ENCODE peak calls at places on chromosomes 16 and 17, in four cellular contexts. G is HCT116, O is endothelial cell of umbilical vein, I is IMR-90. Y is an unnamed sample.

GRCh38 chr17:17401271-17401781 is 75.5 kb upstream of the MED9 start:
- DNase-seq in G (peak), O (no peak), I (no peak), Y (peak)

GRCh38 chr16:635573-636205 is 416 bp downstream of the METTL26 start:
- DNase-seq in G (no peak), O (no peak), I (no peak), Y (no peak)

GRCh38 chr16:80123189-80123588 is 417.6 kb upstream of the DYNLRB2 start:
- DNase-seq in G (no peak), O (no peak), I (no peak), Y (peak)

GRCh38 chr17:77354420-77354720 is 213.6 kb downstream of the SEC14L1 start:
- DNase-seq in G (no peak), O (no peak), I (no peak), Y (no peak)

GRCh38 chr17:43661699-43662431 is at the start of gene MEOX1:
- DNase-seq in G (no peak), O (no peak), I (peak), Y (peak)

GRCh38 chr17:3916013-3916696 is at the start of gene P2RX1:
- DNase-seq in G (no peak), O (no peak), I (no peak), Y (no peak)

GRCh38 chr17:58330544-58330996 is 2.0 kb upstream of the TSPOAP1 start:
- DNase-seq in G (no peak), O (no peak), I (no peak), Y (no peak)

GRCh38 chr16:83887564-83887963 is 11.4 kb upstream of the MLYCD start:
- DNase-seq in G (no peak), O (no peak), I (no peak), Y (peak)

GRCh38 chr16:67166035-67166882 is 1.7 kb downstream of the HSF4 start:
- DNase-seq in G (no peak), O (no peak), I (no peak), Y (no peak)

GRCh38 chr16:31206776-31207175 is 4.2 kb upstream of the PYCARD start:
- DNase-seq in G (no peak), O (no peak), I (no peak), Y (no peak)

GRCh38 chr16:27690604-27691003 is 140.7 kb downstream of the KATNIP start:
- DNase-seq in G (peak), O (peak), I (peak), Y (peak)

GRCh38 chr17:77834170-77835115 is 124.1 kb upstream of the TNRC6C start:
- DNase-seq in G (peak), O (peak), I (peak), Y (peak)

GRCh38 chr16:14015017-14015416 is 56.1 kb upstream of the MRTFB start:
- DNase-seq in G (no peak), O (no peak), I (peak), Y (peak)

GRCh38 chr16:50152807-50153647 is at the start of gene TENT4B:
- DNase-seq in G (peak), O (peak), I (peak), Y (peak)

GRCh38 chr17:7295230-7296180 is 1.1 kb upstream of the YBX2 start:
- DNase-seq in G (no peak), O (no peak), I (no peak), Y (no peak)

GRCh38 chr17:42290577-42290976 is 2.3 kb downstream of the STAT5A start:
- DNase-seq in G (no peak), O (no peak), I (no peak), Y (no peak)

GRCh38 chr16:12390644-12391043 is 413.0 kb downstream of the CPPED1 start:
- DNase-seq in G (no peak), O (no peak), I (peak), Y (peak)

GRCh38 chr17:17951524-17951923 is 20.7 kb downstream of the TOM1L2 start:
- DNase-seq in G (no peak), O (no peak), I (no peak), Y (no peak)

GRCh38 chr17:57862990-57863667 is 13.3 kb upstream of the MRPS23 start:
- DNase-seq in G (no peak), O (no peak), I (no peak), Y (no peak)

GRCh38 chr16:18842565-18842964 is 41.2 kb upstream of the ARL6IP1 start:
- DNase-seq in G (no peak), O (no peak), I (no peak), Y (no peak)

GRCh38 chr16:46889942-46890300 is 5.8 kb downstream of the GPT2 start:
- DNase-seq in G (no peak), O (no peak), I (no peak), Y (no peak)

GRCh38 chr17:81058263-81058871 is 23.4 kb downstream of the BAIAP2 start:
- DNase-seq in G (no peak), O (no peak), I (no peak), Y (no peak)

GRCh38 chr17:18968945-18969887 is 17.3 kb downstream of the SLC5A10 start:
- DNase-seq in G (no peak), O (peak), I (no peak), Y (peak)

GRCh38 chr16:79834720-79835119 is 234.2 kb upstream of the MAF start:
- DNase-seq in G (no peak), O (no peak), I (no peak), Y (no peak)

GRCh38 chr17:27485125-27485524 is 28.9 kb downstream of the KSR1 start:
- DNase-seq in G (no peak), O (no peak), I (no peak), Y (no peak)

GRCh38 chr17:55174133-55174532 is 90.6 kb upstream of the HLF start:
- DNase-seq in G (no peak), O (no peak), I (no peak), Y (no peak)

GRCh38 chr17:72618018-72618509 is 474.4 kb downstream of the SLC39A11 start:
- DNase-seq in G (peak), O (no peak), I (no peak), Y (no peak)

GRCh38 chr16:637081-638018 is 1.2 kb upstream of the METTL26 start:
- DNase-seq in G (no peak), O (no peak), I (peak), Y (peak)

GRCh38 chr17:9200197-9200662 is 178.9 kb downstream of the NTN1 start:
- DNase-seq in G (no peak), O (no peak), I (no peak), Y (no peak)

GRCh38 chr16:1244881-1245280 is 4.4 kb downstream of the TPSAB1 start:
- DNase-seq in G (no peak), O (no peak), I (no peak), Y (no peak)

GRCh38 chr16:66263973-66264310 is 102.5 kb upstream of the CDH5 start:
- DNase-seq in G (no peak), O (no peak), I (no peak), Y (no peak)

GRCh38 chr16:14539156-14539555 is 90.9 kb downstream of the PARN start:
- DNase-seq in G (no peak), O (no peak), I (no peak), Y (no peak)

DNA sequence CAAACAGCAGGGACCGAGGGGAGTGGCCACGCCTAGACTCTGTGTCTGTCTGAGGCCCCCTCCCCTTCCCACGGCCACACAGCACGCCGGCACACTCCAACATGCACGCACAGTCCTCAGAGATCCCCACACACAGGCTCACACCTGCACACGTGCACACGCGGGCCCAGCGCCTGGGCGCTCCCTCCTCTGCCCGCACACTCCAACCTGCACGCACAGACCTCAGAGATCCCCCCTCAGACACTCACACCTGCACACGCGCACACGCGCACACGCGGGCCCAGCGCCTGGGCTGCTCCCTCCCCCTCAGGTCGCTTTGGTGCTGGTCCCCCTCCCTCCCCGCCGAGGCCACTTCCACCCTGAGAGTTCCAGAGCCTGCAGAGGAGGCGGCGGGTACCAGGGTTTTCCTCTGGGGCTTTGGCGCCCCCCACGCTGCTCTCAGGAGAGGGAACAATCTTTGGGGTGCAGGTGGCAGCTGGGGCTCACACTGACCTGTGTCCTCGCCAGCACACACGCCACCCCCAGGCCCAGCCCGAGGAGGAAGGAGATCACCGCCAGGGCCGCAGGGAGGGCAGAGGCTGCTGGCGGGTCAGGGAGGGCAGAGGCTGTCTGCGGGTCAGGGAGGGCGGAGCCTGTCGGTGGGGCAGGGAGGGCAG is 1.6 kb downstream of the CD7 start:
- DNase-seq in G (no peak), O (no peak), I (no peak), Y (no peak)
- TF ChIP-seq CTCF in G (no peak), O (no peak), I (no peak), Y (no peak)

GRCh38 chr17:14048169-14048568 is 21.1 kb upstream of the COX10 start:
- DNase-seq in G (no peak), O (no peak), I (no peak), Y (peak)
- TF ChIP-seq CTCF in G (peak), O (peak), I (peak), Y (peak)

DNA sequence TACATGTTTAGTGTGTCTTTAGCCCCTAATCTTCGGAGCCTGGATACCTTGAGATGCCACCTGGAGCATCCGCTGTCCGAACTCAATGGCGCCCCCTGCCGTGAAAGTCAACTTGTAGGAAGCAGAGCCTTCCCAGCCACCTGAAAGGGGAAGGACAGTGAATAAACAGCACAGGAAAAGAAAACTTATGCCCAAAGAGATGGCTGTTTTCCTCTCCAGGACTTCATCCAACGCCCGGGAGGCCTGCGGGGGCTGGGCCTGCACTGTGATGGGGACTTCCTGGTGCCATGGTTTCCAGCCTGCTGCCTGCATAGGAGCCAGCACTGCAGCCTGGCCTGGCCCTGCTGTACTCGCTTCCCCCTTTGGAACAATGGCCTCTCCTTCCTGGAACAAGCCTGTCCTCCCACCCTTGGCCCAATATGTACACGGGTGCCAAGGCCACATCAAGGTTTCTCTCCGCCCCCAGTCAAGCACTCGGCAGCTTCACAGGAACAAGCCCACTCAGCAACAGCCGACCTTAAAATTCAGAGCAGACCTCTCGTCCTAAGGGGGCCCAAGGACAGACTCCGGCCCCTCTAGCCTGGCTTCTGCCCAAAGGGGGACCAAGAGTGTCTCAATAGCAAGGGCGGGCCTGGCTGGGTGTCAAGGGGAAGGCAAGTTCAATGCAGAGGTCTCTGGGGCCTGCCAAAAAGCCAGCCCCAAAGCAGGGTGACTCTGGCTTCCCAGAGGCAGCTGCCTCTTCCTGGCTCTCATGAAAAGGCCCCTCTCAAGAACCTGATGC is 4.5 kb upstream of the UNC13D start:
- DNase-seq in G (peak), O (peak), I (peak), Y (peak)
- TF ChIP-seq CTCF in G (peak), O (peak), I (peak), Y (peak)

GRCh38 chr17:778096-778495 is 4.0 kb downstream of the GLOD4 start:
- DNase-seq in G (no peak), O (no peak), I (no peak), Y (no peak)

GRCh38 chr17:787641-788221 is 5.6 kb downstream of the MRM3 start:
- DNase-seq in G (no peak), O (no peak), I (no peak), Y (no peak)

GRCh38 chr17:784143-784542 is 2.0 kb downstream of the MRM3 start:
- DNase-seq in G (no peak), O (no peak), I (peak), Y (peak)

GRCh38 chr17:781920-782731 is at the start of the genes GLOD4 and MRM3:
- DNase-seq in G (peak), O (peak), I (peak), Y (peak)
- TF ChIP-seq CTCF in G (peak), O (no peak), I (no peak), Y (no peak)

GRCh38 chr17:36869441-36869840 is 67.8 kb upstream of the LHX1 start:
- DNase-seq in G (no peak), O (no peak), I (no peak), Y (no peak)
- TF ChIP-seq CTCF in G (no peak), O (no peak), I (no peak), Y (no peak)

GRCh38 chr17:66043419-66043818 is 148.5 kb downstream of the CEP112 start:
- DNase-seq in G (no peak), O (no peak), I (no peak), Y (no peak)

GRCh38 chr17:66044083-66044482 is 147.8 kb downstream of the CEP112 start:
- DNase-seq in G (no peak), O (no peak), I (no peak), Y (no peak)

GRCh38 chr17:66038125-66038524 is 153.8 kb downstream of the CEP112 start:
- DNase-seq in G (no peak), O (no peak), I (no peak), Y (no peak)

GRCh38 chr17:66040402-66040801 is 151.5 kb downstream of the CEP112 start:
- DNase-seq in G (peak), O (no peak), I (no peak), Y (no peak)
- TF ChIP-seq CTCF in G (peak), O (no peak), I (no peak), Y (no peak)

DNA sequence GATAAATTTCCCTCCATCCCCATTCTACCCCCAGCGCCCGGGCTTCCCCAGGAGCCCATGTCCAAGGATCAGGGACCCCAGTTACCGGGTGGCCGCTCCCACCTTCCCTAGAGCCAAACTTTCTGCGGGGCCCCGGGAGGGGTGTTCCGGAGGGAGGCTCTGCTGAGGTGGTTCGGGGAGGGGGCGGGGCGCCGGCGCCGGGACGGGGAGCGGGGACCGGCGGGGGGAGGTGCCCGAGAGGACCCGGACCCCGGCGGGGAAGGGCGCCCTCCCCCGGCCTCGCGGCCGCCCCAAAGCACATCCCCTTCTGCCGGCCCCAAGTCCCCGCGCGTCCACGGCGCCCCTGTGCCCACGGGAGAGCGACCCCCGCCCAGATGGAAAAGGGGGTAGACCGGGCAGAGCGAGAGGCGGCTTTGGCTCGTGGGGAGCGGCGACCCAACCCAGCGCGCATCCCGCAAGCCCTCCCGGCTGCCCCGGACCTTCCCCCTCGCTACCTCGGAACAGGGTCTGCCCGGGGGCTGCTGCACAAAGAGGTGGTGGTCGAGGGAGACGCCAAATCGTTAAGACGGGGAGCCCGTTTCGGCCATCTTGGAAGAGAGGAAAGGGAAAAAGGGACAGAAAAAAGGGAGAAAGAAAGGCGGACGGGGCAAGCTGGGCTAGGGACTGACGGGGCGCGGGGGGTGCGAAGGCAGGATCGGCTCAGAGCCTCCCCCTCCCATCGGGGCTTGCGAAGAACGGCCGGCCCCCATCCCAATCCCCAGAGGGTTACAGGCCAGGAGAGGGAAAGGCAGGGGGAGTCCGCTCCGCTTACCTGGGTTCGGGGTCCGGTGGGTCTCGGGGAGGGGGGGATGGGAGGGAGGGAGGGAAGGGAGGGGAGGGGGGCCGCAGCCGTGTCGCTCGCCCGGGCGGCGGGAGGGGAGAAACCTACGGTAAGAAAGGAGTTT is 479 bp downstream of the PCGF2 start:
- DNase-seq in G (no peak), O (no peak), I (no peak), Y (no peak)
- TF ChIP-seq CTCF in G (no peak), O (no peak), I (no peak), Y (no peak)

DNA sequence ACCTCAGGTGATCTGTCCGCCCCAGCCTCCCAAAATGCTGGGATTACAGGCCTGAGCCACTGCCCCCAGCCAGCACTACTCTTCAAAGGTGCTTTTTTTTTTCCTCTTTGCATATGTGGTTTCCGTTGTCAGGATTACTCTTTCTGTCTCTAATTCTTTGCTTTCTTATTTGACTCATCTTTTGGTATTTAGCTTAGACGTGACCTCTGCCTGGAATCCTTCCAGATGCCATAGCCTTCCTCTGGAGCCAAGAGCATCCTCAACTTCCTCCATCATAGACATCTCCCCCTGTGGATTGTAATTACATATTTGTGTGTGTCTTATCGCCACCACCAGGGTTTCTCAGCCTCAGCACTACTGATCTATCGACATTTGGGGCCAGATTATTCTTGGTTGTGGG is 84.4 kb upstream of the XYLT1 start:
- DNase-seq in G (no peak), O (no peak), I (peak), Y (peak)
- TF ChIP-seq CTCF in G (no peak), O (no peak), I (no peak), Y (peak)

DNA sequence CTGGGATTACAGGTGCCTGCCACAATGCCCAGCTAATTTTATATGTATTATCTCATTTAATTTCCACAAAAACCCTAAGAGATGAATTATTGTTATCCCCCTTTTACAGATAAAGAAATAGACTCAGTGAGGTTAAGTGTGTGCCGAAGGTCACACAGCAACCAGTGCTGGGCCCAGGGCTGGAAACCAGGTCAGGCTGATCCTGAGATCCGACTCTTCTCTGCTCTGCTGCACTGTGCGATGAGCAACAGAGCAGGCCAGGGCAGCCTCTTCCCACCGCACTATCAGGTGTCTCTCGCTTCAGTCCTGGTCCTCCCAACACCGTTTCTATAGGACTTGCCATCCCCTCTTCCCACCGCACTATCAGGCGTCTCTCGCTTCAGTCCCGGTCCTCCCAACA is 24.8 kb downstream of the GINS3 start:
- DNase-seq in G (no peak), O (no peak), I (no peak), Y (no peak)
- TF ChIP-seq CTCF in G (no peak), O (no peak), I (no peak), Y (no peak)